ENCODE peak calls at places on chromosomes 13 and 19, in nine cellular contexts. V is MM.1S, I is H9, H is fibroblast of lung, X is neural progenitor cell, Y is PC-3, O is IMR-90, Q is NT2/D1, E is H1. M is an unnamed sample.

GRCh38 chr13:51524312-51524711 is 60.0 kb upstream of the WDFY2 start:
- DNase-seq in Y (peak), Q (no peak), X (no peak), H (peak), E (no peak), O (peak), V (no peak), I (no peak), M (peak)

GRCh38 chr19:16342002-16342715 is 17.5 kb downstream of the KLF2 start:
- DNase-seq in O (no peak), V (no peak), H (peak), X (no peak), I (no peak), Y (no peak), Q (no peak), E (no peak), M (peak)

GRCh38 chr13:40490086-40490723 is 176.2 kb downstream of the FOXO1 start:
- DNase-seq in Q (no peak), H (no peak), I (no peak), V (no peak), E (no peak), Y (no peak), X (no peak), O (no peak), M (no peak)

GRCh38 chr13:84574851-84575250 is 692.6 kb upstream of the SLITRK1 start:
- DNase-seq in Y (peak), I (no peak), H (peak), Q (no peak), O (peak), E (no peak), V (peak), X (no peak), M (peak)

GRCh38 chr19:47697863-47698609 is 15.2 kb upstream of the EHD2 start:
- DNase-seq in X (peak), H (peak), V (peak), Q (peak), Y (peak), E (peak), I (peak), O (peak), M (peak)

GRCh38 chr19:29172302-29172701 is 40.6 kb downstream of the UQCRFS1 start:
- DNase-seq in O (no peak), H (no peak), Y (no peak), Q (no peak), I (no peak), V (peak), X (no peak), E (no peak), M (no peak)

GRCh38 chr19:16807416-16808274 is 21.6 kb upstream of the SIN3B start:
- DNase-seq in O (no peak), Y (no peak), I (no peak), H (no peak), Q (no peak), V (no peak), X (no peak), E (no peak), M (no peak)

GRCh38 chr19:1304197-1304924 is 18.7 kb downstream of the EFNA2 start:
- DNase-seq in X (no peak), Q (no peak), O (no peak), H (no peak), I (no peak), Y (no peak), V (no peak), E (no peak), M (no peak)

GRCh38 chr13:108974686-108975085 is 345.3 kb downstream of the MYO16 start:
- DNase-seq in X (no peak), E (no peak), Y (peak), I (no peak), Q (no peak), V (no peak), O (no peak), H (no peak), M (peak)

GRCh38 chr19:45780146-45780447 is 2.2 kb downstream of the DMPK start:
- DNase-seq in X (no peak), E (no peak), H (no peak), V (no peak), Y (no peak), I (no peak), Q (no peak), O (no peak), M (no peak)

GRCh38 chr19:10952809-10953208 is 8.0 kb upstream of the SMARCA4 start:
- DNase-seq in X (no peak), E (no peak), H (no peak), Y (peak), Q (no peak), I (no peak), V (no peak), O (no peak), M (no peak)

GRCh38 chr19:31316201-31316951 is 32.9 kb downstream of the TSHZ3 start:
- DNase-seq in H (peak), V (no peak), O (peak), Y (no peak), E (no peak), I (no peak), X (peak), Q (peak), M (peak)

GRCh38 chr13:25973576-25973975 is 78.2 kb downstream of the SHISA2 start:
- DNase-seq in H (no peak), E (no peak), Y (no peak), I (no peak), V (no peak), Q (no peak), O (no peak), X (no peak), M (no peak)

GRCh38 chr19:49442354-49442753 is 1.0 kb upstream of the SLC17A7 start:
- DNase-seq in X (peak), Y (peak), I (no peak), Q (no peak), E (no peak), O (no peak), V (no peak), H (no peak), M (peak)

GRCh38 chr19:46408611-46409039 is 4.7 kb downstream of the CCDC8 start:
- DNase-seq in E (no peak), O (peak), H (no peak), I (no peak), X (peak), V (no peak), Y (no peak), Q (no peak), M (peak)

GRCh38 chr13:104286566-104287290 is 1220.5 kb upstream of the SLC10A2 start:
- DNase-seq in I (peak), Y (peak), H (no peak), Q (peak), E (no peak), O (no peak), V (peak), X (peak), M (no peak)

GRCh38 chr19:3443840-3444694 is 36.3 kb downstream of the SMIM24 start:
- DNase-seq in O (peak), Y (no peak), E (peak), I (peak), Q (peak), X (peak), H (peak), V (no peak), M (peak)

GRCh38 chr13:30179547-30180256 is 127.6 kb downstream of the KATNAL1 start:
- DNase-seq in H (no peak), X (no peak), I (no peak), Y (no peak), O (no peak), E (no peak), V (no peak), Q (no peak), M (no peak)

GRCh38 chr13:94309997-94310842 is 169.3 kb downstream of the DCT start:
- DNase-seq in Y (peak), X (no peak), V (no peak), O (peak), I (no peak), Q (no peak), E (no peak), H (peak), M (peak)

GRCh38 chr19:39362682-39363657 is 20.7 kb downstream of the SAMD4B start:
- DNase-seq in O (peak), X (no peak), I (no peak), Y (peak), V (no peak), E (no peak), H (peak), Q (no peak), M (peak)

GRCh38 chr13:33110713-33111413 is 94.6 kb downstream of the KL start:
- DNase-seq in X (no peak), H (peak), E (no peak), Q (no peak), Y (no peak), O (peak), V (no peak), I (no peak), M (peak)

GRCh38 chr13:34040863-34041262 is 222.9 kb downstream of the RFC3 start:
- DNase-seq in V (no peak), I (no peak), H (peak), Y (no peak), Q (no peak), X (no peak), E (no peak), O (no peak), M (no peak)

GRCh38 chr13:76647550-76647949 is 238.7 kb downstream of the KCTD12 start:
- DNase-seq in X (no peak), Q (no peak), H (peak), O (peak), V (no peak), E (no peak), Y (no peak), I (no peak), M (peak)

GRCh38 chr13:80132741-80133601 is 208.0 kb downstream of the SPRY2 start:
- DNase-seq in E (no peak), H (peak), Q (no peak), Y (peak), X (peak), V (no peak), O (peak), I (no peak), M (peak)

GRCh38 chr19:15315101-15315500 is 17.2 kb downstream of the BRD4 start:
- DNase-seq in Y (peak), I (no peak), Q (no peak), X (no peak), O (no peak), E (no peak), H (no peak), V (no peak), M (no peak)

GRCh38 chr19:2180881-2181617 is 17.3 kb downstream of the DOT1L start:
- DNase-seq in H (no peak), Q (no peak), O (no peak), X (no peak), Y (no peak), I (peak), E (no peak), V (no peak), M (no peak)

GRCh38 chr13:78193853-78194252 is 275.2 kb upstream of the EDNRB start:
- DNase-seq in E (no peak), I (no peak), H (peak), Q (no peak), O (no peak), Y (no peak), V (no peak), X (no peak), M (peak)

GRCh38 chr13:113956571-113956970 is 17.3 kb downstream of the C13orf46 start:
- DNase-seq in X (no peak), Y (no peak), Q (no peak), V (no peak), E (no peak), H (no peak), O (no peak), I (no peak), M (no peak)

GRCh38 chr13:29578300-29579048 is 17.0 kb downstream of the SLC7A1 start:
- DNase-seq in E (no peak), Y (no peak), I (no peak), H (no peak), X (no peak), Q (no peak), O (no peak), V (no peak), M (peak)

GRCh38 chr13:19888799-19889198 is 25.4 kb upstream of the ZMYM5 start:
- DNase-seq in O (peak), X (no peak), H (peak), I (no peak), V (no peak), E (no peak), Q (no peak), Y (peak), M (peak)

GRCh38 chr19:10766681-10767201 is 48.9 kb downstream of the DNM2 start:
- DNase-seq in I (no peak), Q (no peak), E (no peak), O (peak), Y (no peak), H (peak), V (no peak), X (no peak), M (peak)

GRCh38 chr13:107568181-107568580 is 647.2 kb downstream of the LIG4 start:
- DNase-seq in Y (no peak), Q (no peak), V (no peak), X (no peak), O (peak), E (no peak), I (no peak), H (no peak), M (no peak)

GRCh38 chr19:4911314-4911713 is 2.0 kb downstream of the UHRF1 start:
- DNase-seq in O (peak), Y (peak), E (no peak), Q (no peak), I (no peak), V (no peak), H (peak), X (peak), M (peak)

GRCh38 chr19:49637865-49638350 is 2.0 kb downstream of the RRAS start:
- DNase-seq in X (peak), Q (no peak), V (no peak), I (peak), Y (peak), H (peak), E (peak), O (peak), M (peak)

GRCh38 chr13:43196171-43196611 is 172.8 kb downstream of the DNAJC15 start:
- DNase-seq in V (no peak), X (no peak), E (no peak), I (no peak), Q (no peak), O (peak), H (no peak), Y (no peak), M (peak)

GRCh38 chr19:40605201-40605971 is 4.2 kb downstream of the LTBP4 start:
- DNase-seq in Y (peak), H (peak), E (peak), X (peak), O (peak), V (peak), I (peak), Q (no peak), M (peak)
- H3K9ac ChIP-seq in Y (peak), H (no peak), E (no peak), X (no peak), O (peak), V (peak), I (no peak), Q (peak), M (peak)

GRCh38 chr19:41997851-41998229 is 3.8 kb upstream of the ATP1A3 start:
- DNase-seq in H (no peak), I (peak), V (no peak), E (peak), Q (no peak), X (no peak), Y (no peak), O (no peak), M (no peak)
- H3K9ac ChIP-seq in H (no peak), I (no peak), V (no peak), E (no peak), Q (no peak), X (no peak), Y (no peak), O (no peak), M (no peak)

DNA sequence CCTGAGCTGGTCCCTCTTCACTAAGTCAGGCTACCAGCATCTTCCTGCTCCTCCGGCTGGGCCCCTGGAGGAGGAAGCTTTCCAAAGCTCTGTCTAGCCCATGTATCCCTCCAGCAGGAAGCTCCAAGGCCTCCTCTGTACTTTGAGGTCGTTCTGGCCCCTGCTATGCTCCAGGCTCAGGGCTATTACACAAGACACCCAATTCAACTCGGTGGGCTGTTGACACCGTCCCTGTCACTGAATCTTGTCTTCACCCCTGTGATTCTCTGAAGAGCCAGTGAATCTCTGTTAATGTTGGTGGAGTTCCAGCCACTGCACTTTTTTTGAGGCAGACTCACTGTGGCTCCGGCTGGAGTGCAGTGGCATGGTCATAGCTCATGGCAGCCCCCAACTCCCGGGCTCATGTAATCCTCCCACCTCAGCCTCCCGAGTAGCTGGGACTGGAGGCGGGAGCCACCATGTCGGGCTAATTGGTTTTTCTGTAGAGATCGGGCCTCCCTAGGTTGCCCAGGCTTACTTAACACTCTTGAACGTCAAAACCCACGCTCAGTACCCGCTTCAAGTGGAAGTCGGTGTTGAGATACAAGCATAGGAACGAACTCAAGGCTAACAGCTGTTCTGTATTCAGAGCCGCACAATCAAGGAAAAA is 512 bp upstream of the REX1BD start:
- DNase-seq in X (no peak), I (peak), O (no peak), Y (no peak), Q (no peak), E (no peak), H (no peak), V (no peak), M (peak)
- H3K9ac ChIP-seq in X (no peak), I (peak), O (peak), Y (peak), Q (peak), E (no peak), H (peak), V (peak), M (peak)

GRCh38 chr13:61927648-61928047 is 512.0 kb upstream of the PCDH20 start:
- DNase-seq in O (no peak), X (no peak), V (no peak), E (no peak), H (no peak), I (no peak), Y (no peak), Q (no peak), M (no peak)
- H3K9ac ChIP-seq in O (no peak), X (no peak), V (no peak), E (no peak), H (no peak), I (no peak), Y (no peak), Q (no peak), M (no peak)

GRCh38 chr19:35310811-35311465 is 18.0 kb upstream of the CD22 start:
- DNase-seq in Y (no peak), V (no peak), I (no peak), O (no peak), X (no peak), H (no peak), E (no peak), Q (no peak), M (no peak)
- H3K9ac ChIP-seq in Y (no peak), V (no peak), I (no peak), O (no peak), X (no peak), H (no peak), E (no peak), Q (no peak), M (no peak)

GRCh38 chr19:13035820-13036365 is 40.6 kb downstream of the NFIX start:
- DNase-seq in H (no peak), O (no peak), V (no peak), I (no peak), E (no peak), Q (no peak), X (no peak), Y (no peak), M (no peak)

GRCh38 chr19:13033819-13034611 is 38.7 kb downstream of the NFIX start:
- DNase-seq in I (peak), O (peak), H (peak), V (peak), Q (no peak), X (peak), E (peak), Y (peak), M (peak)

GRCh38 chr19:13032837-13033236 is 37.6 kb downstream of the NFIX start:
- DNase-seq in V (no peak), H (no peak), Y (no peak), X (no peak), O (no peak), I (no peak), E (no peak), Q (no peak), M (no peak)

GRCh38 chr19:13033244-13033643 is 38.0 kb downstream of the NFIX start:
- DNase-seq in E (no peak), X (no peak), Q (no peak), I (no peak), Y (peak), H (no peak), O (no peak), V (no peak), M (peak)

DNA sequence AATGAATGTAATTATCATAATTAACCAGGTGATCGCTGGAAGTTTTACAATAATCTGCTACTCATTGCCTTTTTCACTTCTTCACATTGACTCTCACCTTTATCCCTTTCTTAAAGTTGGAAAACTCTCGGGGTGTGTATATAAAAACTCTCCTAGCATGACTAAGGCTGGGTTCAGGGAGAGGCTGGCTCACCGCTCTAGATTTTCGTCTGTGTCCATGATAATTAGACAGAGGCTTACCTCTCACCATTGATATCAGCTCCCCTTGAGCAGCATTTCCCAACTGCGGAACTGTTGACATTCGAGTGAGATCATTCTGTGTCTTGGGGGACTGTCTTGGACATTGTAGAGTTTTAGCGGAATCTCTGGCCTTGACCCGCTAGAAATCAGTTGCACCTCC is 39.4 kb downstream of the NFIX start:
- DNase-seq in X (no peak), E (no peak), Q (no peak), H (no peak), I (no peak), Y (peak), O (no peak), V (no peak), M (peak)
- H3K9ac ChIP-seq in X (no peak), E (no peak), Q (no peak), H (no peak), I (no peak), Y (no peak), O (no peak), V (no peak), M (peak)

M was measured in GM23248.